ENCODE peak calls at places on chromosomes 1 and 21, in ten cellular contexts. L, N, R, Y, E, I, Z, V, M and D are unnamed samples.

GRCh38 chr1:162089748-162090147 is 20.3 kb downstream of the NOS1AP start:
- DNase-seq in M (no peak), R (no peak), E (no peak), N (no peak), V (no peak), L (no peak), Y (no peak), I (no peak), Z (no peak), D (no peak)

GRCh38 chr1:243731301-243731891 is 118.6 kb downstream of the AKT3 start:
- DNase-seq in N (no peak), Y (no peak), M (no peak), E (peak; percentile 68), V (no peak), I (no peak), Z (no peak), L (no peak), R (no peak), D (no peak)

GRCh38 chr1:159934136-159935039 is 9.1 kb upstream of the TAGLN2 start:
- DNase-seq in N (no peak), I (no peak), V (no peak), E (no peak), Y (no peak), M (no peak), Z (no peak), R (no peak), L (no peak), D (no peak)

GRCh38 chr21:31873275-31873695 is 465 bp downstream of the HUNK start:
- DNase-seq in V (peak; percentile 33), Y (no peak), Z (no peak), L (no peak), I (no peak), R (no peak), E (no peak), M (no peak), N (no peak), D (no peak)

GRCh38 chr1:65681101-65681500 is 111.6 kb upstream of the PDE4B start:
- DNase-seq in Y (no peak), R (no peak), V (no peak), M (no peak), Z (peak; percentile 16), L (no peak), N (no peak), E (peak; percentile 34), I (no peak), D (no peak)

GRCh38 chr1:55965981-55966461 is 613.3 kb downstream of the PLPP3 start:
- DNase-seq in R (no peak), E (peak; percentile 39), Z (no peak), Y (no peak), V (no peak), N (no peak), I (no peak), M (no peak), L (no peak), D (no peak)

GRCh38 chr1:28056129-28056925 is 32.1 kb downstream of the EYA3 start:
- DNase-seq in N (no peak), Z (no peak), E (no peak), M (peak; percentile 71), V (no peak), I (peak; percentile 42), Y (peak; percentile 17), R (no peak), L (no peak), D (no peak)

GRCh38 chr1:234558186-234558836 is 51.7 kb downstream of the IRF2BP2 start:
- DNase-seq in Y (no peak), E (no peak), N (no peak), V (no peak), Z (no peak), L (no peak), M (no peak), R (no peak), I (no peak), D (no peak)

GRCh38 chr1:14853518-14853917 is 255.0 kb downstream of the KAZN start:
- DNase-seq in L (no peak), V (no peak), N (no peak), R (no peak), Y (no peak), M (no peak), E (no peak), I (no peak), Z (no peak), D (no peak)

GRCh38 chr1:151393583-151393982 is 5.8 kb upstream of the PSMB4 start:
- DNase-seq in R (no peak), Y (no peak), V (no peak), L (no peak), Z (no peak), I (no peak), E (no peak), N (no peak), M (no peak), D (no peak)

GRCh38 chr1:34405266-34405959 is 228.7 kb downstream of the C1orf94 start:
- DNase-seq in L (no peak), R (no peak), N (no peak), I (no peak), E (no peak), Y (no peak), M (no peak), Z (no peak), V (no peak), D (no peak)

GRCh38 chr1:94863919-94864318 is 43.8 kb downstream of the SLC44A3 start:
- DNase-seq in R (peak; percentile 76), L (peak; percentile 77), M (no peak), N (peak; percentile 60), Y (no peak), Z (peak; percentile 72), I (no peak), V (no peak), E (peak; percentile 78), D (peak; percentile 78)

GRCh38 chr1:184610872-184611614 is 143.6 kb downstream of the EDEM3 start:
- DNase-seq in Y (no peak), E (no peak), V (no peak), M (no peak), L (no peak), Z (no peak), I (no peak), R (no peak), N (no peak), D (no peak)

GRCh38 chr1:86915737-86916235 is 1.4 kb downstream of the HS2ST1 start:
- DNase-seq in Y (no peak), E (no peak), L (no peak), V (peak; percentile 47), Z (no peak), N (peak; percentile 19), M (no peak), R (no peak), I (no peak), D (no peak)

GRCh38 chr1:68969430-68969829 is 472.5 kb upstream of the DEPDC1 start:
- DNase-seq in M (peak; percentile 8), L (no peak), E (no peak), R (no peak), V (no peak), I (no peak), Z (no peak), N (no peak), Y (no peak), D (no peak)

GRCh38 chr1:25183126-25183980 is 48.9 kb downstream of the SYF2 start:
- DNase-seq in Z (no peak), Y (no peak), N (no peak), L (no peak), R (no peak), E (no peak), V (no peak), I (no peak), M (no peak), D (no peak)

GRCh38 chr1:28566931-28567330 is 14.0 kb downstream of the TRNAU1AP start:
- DNase-seq in Z (no peak), Y (no peak), N (no peak), R (no peak), E (no peak), L (no peak), M (no peak), V (no peak), I (no peak), D (no peak)

GRCh38 chr1:39127513-39127912 is 77.0 kb upstream of the MACF1 start:
- DNase-seq in L (no peak), M (no peak), N (peak; percentile 49), Z (no peak), I (no peak), Y (no peak), E (peak; percentile 97), R (no peak), V (no peak), D (no peak)

GRCh38 chr1:53574621-53575020 is 115.4 kb downstream of the DMRTB1 start:
- DNase-seq in R (no peak), I (no peak), N (no peak), Z (no peak), L (no peak), V (no peak), Y (no peak), M (no peak), E (no peak), D (no peak)

GRCh38 chr1:185966487-185966886 is 232.3 kb downstream of the HMCN1 start:
- DNase-seq in N (no peak), I (no peak), L (no peak), R (no peak), M (no peak), V (no peak), E (no peak), Y (no peak), Z (no peak), D (no peak)